ENCODE peak calls at places on chromosomes 16 and 17, in nine cellular contexts. One of them, this sample, is unnamed.

GRCh38 chr16:62029947-62030346 is 6.3 kb downstream of the CDH8 start:
- DNase-seq in HFFc6: no peak
- DNase-seq in fibroblast of mammary gland: no peak
- DNase-seq in fibroblast of the conjunctiva: no peak
- DNase-seq in SW 1271: no peak
- DNase-seq in effector memory CD4-positive, alpha-beta T cell: no peak
- DNase-seq in NCI-H1436: no peak
- DNase-seq in bronchial epithelial cell: no peak
- DNase-seq in right atrium auricular region: no peak
- DNase-seq in this sample: no peak

GRCh38 chr16:66166451-66166850 is 200.0 kb upstream of the CDH5 start:
- DNase-seq in fibroblast of mammary gland: no peak
- DNase-seq in HFFc6: no peak
- DNase-seq in right atrium auricular region: no peak
- DNase-seq in fibroblast of the conjunctiva: no peak
- DNase-seq in effector memory CD4-positive, alpha-beta T cell: no peak
- DNase-seq in SW 1271: no peak
- DNase-seq in NCI-H1436: no peak
- DNase-seq in bronchial epithelial cell: no peak
- DNase-seq in this sample: no peak

GRCh38 chr17:69672924-69673323 is 258.4 kb downstream of the MAP2K6 start:
- DNase-seq in bronchial epithelial cell: peak; percentile 61
- DNase-seq in HFFc6: peak; percentile 86
- DNase-seq in effector memory CD4-positive, alpha-beta T cell: no peak
- DNase-seq in SW 1271: peak; percentile 16
- DNase-seq in right atrium auricular region: no peak
- DNase-seq in fibroblast of mammary gland: peak; percentile 48
- DNase-seq in fibroblast of the conjunctiva: peak; percentile 6
- DNase-seq in NCI-H1436: no peak
- DNase-seq in this sample: no peak

GRCh38 chr17:66326476-66327047 is 24.1 kb downstream of the PRKCA start:
- DNase-seq in bronchial epithelial cell: no peak
- DNase-seq in HFFc6: no peak
- DNase-seq in right atrium auricular region: no peak
- DNase-seq in fibroblast of the conjunctiva: no peak
- DNase-seq in fibroblast of mammary gland: no peak
- DNase-seq in effector memory CD4-positive, alpha-beta T cell: no peak
- DNase-seq in SW 1271: no peak
- DNase-seq in NCI-H1436: no peak
- DNase-seq in this sample: no peak

GRCh38 chr16:80208015-80208414 is 332.8 kb upstream of the DYNLRB2 start:
- DNase-seq in SW 1271: no peak
- DNase-seq in fibroblast of mammary gland: no peak
- DNase-seq in HFFc6: no peak
- DNase-seq in fibroblast of the conjunctiva: no peak
- DNase-seq in right atrium auricular region: no peak
- DNase-seq in NCI-H1436: no peak
- DNase-seq in effector memory CD4-positive, alpha-beta T cell: no peak
- DNase-seq in bronchial epithelial cell: peak; percentile 87
- DNase-seq in this sample: no peak

GRCh38 chr17:57986841-57987581 is 1.0 kb downstream of the VEZF1 start:
- DNase-seq in bronchial epithelial cell: peak; percentile 59
- DNase-seq in effector memory CD4-positive, alpha-beta T cell: peak; percentile 27
- DNase-seq in SW 1271: peak; percentile 40
- DNase-seq in fibroblast of mammary gland: peak; percentile 82
- DNase-seq in NCI-H1436: no peak
- DNase-seq in right atrium auricular region: no peak
- DNase-seq in fibroblast of the conjunctiva: peak; percentile 52
- DNase-seq in HFFc6: peak; percentile 59
- DNase-seq in this sample: no peak

GRCh38 chr17:8122923-8123694 is 797 bp downstream of the HES7 start:
- DNase-seq in HFFc6: no peak
- DNase-seq in right atrium auricular region: no peak
- DNase-seq in fibroblast of mammary gland: no peak
- DNase-seq in bronchial epithelial cell: no peak
- DNase-seq in NCI-H1436: no peak
- DNase-seq in effector memory CD4-positive, alpha-beta T cell: no peak
- DNase-seq in fibroblast of the conjunctiva: no peak
- DNase-seq in SW 1271: no peak
- DNase-seq in this sample: no peak

GRCh38 chr17:49992191-49992932 is 2.7 kb downstream of the DLX3 start:
- DNase-seq in SW 1271: no peak
- DNase-seq in HFFc6: no peak
- DNase-seq in bronchial epithelial cell: no peak
- DNase-seq in fibroblast of mammary gland: no peak
- DNase-seq in NCI-H1436: no peak
- DNase-seq in right atrium auricular region: no peak
- DNase-seq in fibroblast of the conjunctiva: no peak
- DNase-seq in effector memory CD4-positive, alpha-beta T cell: no peak
- DNase-seq in this sample: no peak

GRCh38 chr17:72711531-72712310 is 380.8 kb downstream of the SLC39A11 start:
- DNase-seq in effector memory CD4-positive, alpha-beta T cell: no peak
- DNase-seq in NCI-H1436: no peak
- DNase-seq in bronchial epithelial cell: no peak
- DNase-seq in right atrium auricular region: no peak
- DNase-seq in HFFc6: no peak
- DNase-seq in SW 1271: no peak
- DNase-seq in fibroblast of mammary gland: no peak
- DNase-seq in fibroblast of the conjunctiva: no peak
- DNase-seq in this sample: no peak

GRCh38 chr16:26665166-26665939 is 401.4 kb upstream of the C16orf82 start:
- DNase-seq in fibroblast of mammary gland: no peak
- DNase-seq in NCI-H1436: peak; percentile 97
- DNase-seq in right atrium auricular region: no peak
- DNase-seq in HFFc6: no peak
- DNase-seq in bronchial epithelial cell: no peak
- DNase-seq in fibroblast of the conjunctiva: no peak
- DNase-seq in SW 1271: no peak
- DNase-seq in effector memory CD4-positive, alpha-beta T cell: no peak
- DNase-seq in this sample: peak; percentile 34

GRCh38 chr17:79618383-79619067 is 7.7 kb upstream of the RBFOX3 start:
- DNase-seq in HFFc6: no peak
- DNase-seq in fibroblast of mammary gland: no peak
- DNase-seq in SW 1271: no peak
- DNase-seq in bronchial epithelial cell: no peak
- DNase-seq in effector memory CD4-positive, alpha-beta T cell: no peak
- DNase-seq in fibroblast of the conjunctiva: no peak
- DNase-seq in NCI-H1436: no peak
- DNase-seq in right atrium auricular region: no peak
- DNase-seq in this sample: peak; percentile 60

GRCh38 chr17:20120835-20121234 is 111.7 kb downstream of the SPECC1 start:
- DNase-seq in NCI-H1436: no peak
- DNase-seq in fibroblast of the conjunctiva: no peak
- DNase-seq in right atrium auricular region: no peak
- DNase-seq in effector memory CD4-positive, alpha-beta T cell: no peak
- DNase-seq in bronchial epithelial cell: no peak
- DNase-seq in SW 1271: no peak
- DNase-seq in fibroblast of mammary gland: no peak
- DNase-seq in HFFc6: no peak
- DNase-seq in this sample: no peak

GRCh38 chr16:26334218-26335111 is 642.7 kb downstream of the HS3ST4 start:
- DNase-seq in fibroblast of mammary gland: no peak
- DNase-seq in HFFc6: no peak
- DNase-seq in SW 1271: no peak
- DNase-seq in fibroblast of the conjunctiva: no peak
- DNase-seq in effector memory CD4-positive, alpha-beta T cell: no peak
- DNase-seq in NCI-H1436: no peak
- DNase-seq in right atrium auricular region: no peak
- DNase-seq in bronchial epithelial cell: no peak
- DNase-seq in this sample: no peak

GRCh38 chr16:53430363-53430762 is 3.9 kb upstream of the RBL2 start:
- DNase-seq in SW 1271: no peak
- DNase-seq in fibroblast of mammary gland: no peak
- DNase-seq in HFFc6: no peak
- DNase-seq in effector memory CD4-positive, alpha-beta T cell: no peak
- DNase-seq in bronchial epithelial cell: no peak
- DNase-seq in NCI-H1436: no peak
- DNase-seq in right atrium auricular region: no peak
- DNase-seq in fibroblast of the conjunctiva: no peak
- DNase-seq in this sample: no peak

GRCh38 chr16:15951852-15952251 is 2.4 kb downstream of the ABCC1 start:
- DNase-seq in right atrium auricular region: no peak
- DNase-seq in HFFc6: no peak
- DNase-seq in bronchial epithelial cell: no peak
- DNase-seq in fibroblast of mammary gland: no peak
- DNase-seq in NCI-H1436: no peak
- DNase-seq in effector memory CD4-positive, alpha-beta T cell: no peak
- DNase-seq in SW 1271: no peak
- DNase-seq in fibroblast of the conjunctiva: no peak
- DNase-seq in this sample: no peak

GRCh38 chr17:12342609-12343248 is 322.1 kb downstream of the MAP2K4 start:
- DNase-seq in fibroblast of the conjunctiva: no peak
- DNase-seq in bronchial epithelial cell: peak; percentile 32
- DNase-seq in HFFc6: no peak
- DNase-seq in right atrium auricular region: no peak
- DNase-seq in effector memory CD4-positive, alpha-beta T cell: no peak
- DNase-seq in fibroblast of mammary gland: peak; percentile 45
- DNase-seq in SW 1271: no peak
- DNase-seq in NCI-H1436: no peak
- DNase-seq in this sample: no peak

GRCh38 chr17:15279011-15279477 is 13.9 kb upstream of the PMP22 start:
- DNase-seq in HFFc6: peak; percentile 98
- DNase-seq in SW 1271: peak; percentile 16
- DNase-seq in bronchial epithelial cell: peak; percentile 93
- DNase-seq in right atrium auricular region: no peak
- DNase-seq in fibroblast of the conjunctiva: no peak
- DNase-seq in NCI-H1436: no peak
- DNase-seq in fibroblast of mammary gland: peak; percentile 98
- DNase-seq in effector memory CD4-positive, alpha-beta T cell: no peak
- DNase-seq in this sample: no peak

GRCh38 chr17:41967921-41968578 is 1.5 kb downstream of the CNP start:
- DNase-seq in bronchial epithelial cell: no peak
- DNase-seq in fibroblast of the conjunctiva: no peak
- DNase-seq in right atrium auricular region: no peak
- DNase-seq in HFFc6: no peak
- DNase-seq in fibroblast of mammary gland: no peak
- DNase-seq in NCI-H1436: no peak
- DNase-seq in effector memory CD4-positive, alpha-beta T cell: no peak
- DNase-seq in SW 1271: no peak
- DNase-seq in this sample: no peak

GRCh38 chr17:81453712-81454111 is 58.5 kb downstream of the BAHCC1 start:
- DNase-seq in effector memory CD4-positive, alpha-beta T cell: no peak
- DNase-seq in bronchial epithelial cell: no peak
- DNase-seq in NCI-H1436: no peak
- DNase-seq in right atrium auricular region: no peak
- DNase-seq in HFFc6: no peak
- DNase-seq in fibroblast of the conjunctiva: no peak
- DNase-seq in fibroblast of mammary gland: no peak
- DNase-seq in SW 1271: no peak
- DNase-seq in this sample: no peak

GRCh38 chr17:78529871-78530670 is 47.1 kb downstream of the DNAH17 start:
- DNase-seq in SW 1271: no peak
- DNase-seq in bronchial epithelial cell: no peak
- DNase-seq in right atrium auricular region: no peak
- DNase-seq in fibroblast of the conjunctiva: no peak
- DNase-seq in fibroblast of mammary gland: no peak
- DNase-seq in HFFc6: no peak
- DNase-seq in NCI-H1436: peak; percentile 49
- DNase-seq in effector memory CD4-positive, alpha-beta T cell: no peak
- DNase-seq in this sample: no peak

GRCh38 chr16:5516115-5516514 is 418.5 kb upstream of the EEF2KMT start:
- DNase-seq in HFFc6: no peak
- DNase-seq in right atrium auricular region: no peak
- DNase-seq in effector memory CD4-positive, alpha-beta T cell: no peak
- DNase-seq in fibroblast of the conjunctiva: no peak
- DNase-seq in SW 1271: peak; percentile 1
- DNase-seq in bronchial epithelial cell: no peak
- DNase-seq in fibroblast of mammary gland: no peak
- DNase-seq in NCI-H1436: no peak
- DNase-seq in this sample: no peak

GRCh38 chr17:22484826-22485225 is 792.5 kb downstream of the KCNJ18 start:
- DNase-seq in fibroblast of mammary gland: no peak
- DNase-seq in HFFc6: no peak
- DNase-seq in fibroblast of the conjunctiva: no peak
- DNase-seq in effector memory CD4-positive, alpha-beta T cell: no peak
- DNase-seq in bronchial epithelial cell: no peak
- DNase-seq in NCI-H1436: no peak
- DNase-seq in SW 1271: no peak
- DNase-seq in right atrium auricular region: no peak
- DNase-seq in this sample: no peak

GRCh38 chr16:47132310-47132709 is 11.4 kb downstream of the NETO2 start:
- DNase-seq in NCI-H1436: no peak
- DNase-seq in HFFc6: no peak
- DNase-seq in bronchial epithelial cell: no peak
- DNase-seq in effector memory CD4-positive, alpha-beta T cell: no peak
- DNase-seq in fibroblast of mammary gland: no peak
- DNase-seq in right atrium auricular region: no peak
- DNase-seq in SW 1271: peak; percentile 15
- DNase-seq in fibroblast of the conjunctiva: no peak
- DNase-seq in this sample: no peak

GRCh38 chr16:54135361-54136275 is 151.0 kb downstream of the IRX3 start:
- DNase-seq in fibroblast of mammary gland: peak; percentile 71
- DNase-seq in bronchial epithelial cell: peak; percentile 81
- DNase-seq in fibroblast of the conjunctiva: no peak
- DNase-seq in NCI-H1436: no peak
- DNase-seq in effector memory CD4-positive, alpha-beta T cell: no peak
- DNase-seq in SW 1271: no peak
- DNase-seq in HFFc6: peak; percentile 85
- DNase-seq in right atrium auricular region: no peak
- DNase-seq in this sample: no peak

GRCh38 chr17:7380321-7380720 is 568 bp upstream of the TNK1 start:
- DNase-seq in fibroblast of the conjunctiva: peak; percentile 53
- DNase-seq in fibroblast of mammary gland: no peak
- DNase-seq in SW 1271: no peak
- DNase-seq in NCI-H1436: no peak
- DNase-seq in right atrium auricular region: peak; percentile 69
- DNase-seq in bronchial epithelial cell: no peak
- DNase-seq in HFFc6: peak; percentile 18
- DNase-seq in effector memory CD4-positive, alpha-beta T cell: no peak
- DNase-seq in this sample: no peak

GRCh38 chr16:24499193-24499814 is 40.1 kb upstream of the RBBP6 start:
- DNase-seq in fibroblast of mammary gland: peak; percentile 27
- DNase-seq in SW 1271: peak; percentile 34
- DNase-seq in right atrium auricular region: no peak
- DNase-seq in NCI-H1436: peak; percentile 7
- DNase-seq in HFFc6: peak; percentile 35
- DNase-seq in fibroblast of the conjunctiva: no peak
- DNase-seq in effector memory CD4-positive, alpha-beta T cell: no peak
- DNase-seq in bronchial epithelial cell: peak; percentile 13
- DNase-seq in this sample: no peak

GRCh38 chr17:43372273-43372911 is 26.4 kb upstream of the ARL4D start:
- DNase-seq in right atrium auricular region: no peak
- DNase-seq in HFFc6: no peak
- DNase-seq in effector memory CD4-positive, alpha-beta T cell: no peak
- DNase-seq in fibroblast of the conjunctiva: no peak
- DNase-seq in NCI-H1436: no peak
- DNase-seq in fibroblast of mammary gland: no peak
- DNase-seq in SW 1271: no peak
- DNase-seq in bronchial epithelial cell: no peak
- DNase-seq in this sample: no peak

GRCh38 chr16:75491876-75492275 is 3.4 kb downstream of the CHST6 start:
- DNase-seq in SW 1271: peak; percentile 31
- DNase-seq in fibroblast of mammary gland: no peak
- DNase-seq in effector memory CD4-positive, alpha-beta T cell: no peak
- DNase-seq in fibroblast of the conjunctiva: no peak
- DNase-seq in HFFc6: peak; percentile 65
- DNase-seq in bronchial epithelial cell: no peak
- DNase-seq in NCI-H1436: peak; percentile 77
- DNase-seq in right atrium auricular region: no peak
- DNase-seq in this sample: no peak

GRCh38 chr17:4948997-4949320 is 629 bp upstream of the PFN1 start:
- DNase-seq in right atrium auricular region: peak; percentile 74
- DNase-seq in bronchial epithelial cell: peak; percentile 76
- DNase-seq in NCI-H1436: peak; percentile 77
- DNase-seq in SW 1271: peak; percentile 85
- DNase-seq in fibroblast of mammary gland: peak; percentile 85
- DNase-seq in HFFc6: peak; percentile 80
- DNase-seq in fibroblast of the conjunctiva: peak; percentile 84
- DNase-seq in effector memory CD4-positive, alpha-beta T cell: peak; percentile 55
- DNase-seq in this sample: peak; percentile 95

GRCh38 chr16:73846292-73846849 is 450.2 kb upstream of the PSMD7 start:
- DNase-seq in NCI-H1436: no peak
- DNase-seq in SW 1271: no peak
- DNase-seq in fibroblast of the conjunctiva: no peak
- DNase-seq in effector memory CD4-positive, alpha-beta T cell: no peak
- DNase-seq in HFFc6: no peak
- DNase-seq in fibroblast of mammary gland: no peak
- DNase-seq in bronchial epithelial cell: no peak
- DNase-seq in right atrium auricular region: no peak
- DNase-seq in this sample: no peak

GRCh38 chr16:2154533-2155090 is 970 bp upstream of the TRAF7 start:
- DNase-seq in bronchial epithelial cell: no peak
- DNase-seq in right atrium auricular region: no peak
- DNase-seq in fibroblast of mammary gland: no peak
- DNase-seq in SW 1271: no peak
- DNase-seq in NCI-H1436: no peak
- DNase-seq in HFFc6: no peak
- DNase-seq in fibroblast of the conjunctiva: no peak
- DNase-seq in effector memory CD4-positive, alpha-beta T cell: no peak
- DNase-seq in this sample: no peak